ENCODE peak calls at places on chromosome 2, in four cellular contexts. G is RWPE1, Z is ascending aorta, N is MM.1S. R is an unnamed sample.

GRCh38 chr2:142280846-142281245 is 150.0 kb upstream of the LRP1B start:
- DNase-seq in Z (no peak), N (no peak), G (no peak), R (no peak)

GRCh38 chr2:159783559-159783958 is 14.4 kb downstream of the CD302 start:
- DNase-seq in N (no peak), G (no peak), Z (no peak), R (no peak)

GRCh38 chr2:61109291-61109690 is 43.6 kb downstream of the SANBR start:
- DNase-seq in Z (no peak), N (no peak), G (peak), R (no peak)

GRCh38 chr2:55887906-55888625 is 35.5 kb downstream of the EFEMP1 start:
- DNase-seq in G (peak), N (no peak), Z (peak), R (no peak)

GRCh38 chr2:36374586-36374985 is 19.0 kb downstream of the CRIM1 start:
- DNase-seq in G (no peak), N (no peak), Z (no peak), R (no peak)

GRCh38 chr2:43051316-43051715 is 175.1 kb downstream of the ZFP36L2 start:
- DNase-seq in G (peak), N (no peak), Z (no peak), R (no peak)

GRCh38 chr2:170177950-170178781 is at the start of gene MYO3B:
- DNase-seq in G (no peak), N (no peak), Z (no peak), R (no peak)

GRCh38 chr2:241776336-241777166 is at the start of gene GAL3ST2:
- DNase-seq in Z (no peak), G (no peak), N (no peak), R (peak)

GRCh38 chr2:160666019-160666676 is 172.5 kb upstream of the RBMS1 start:
- DNase-seq in N (peak), Z (no peak), G (peak), R (no peak)

GRCh38 chr2:58484201-58484600 is 243.1 kb upstream of the FANCL start:
- DNase-seq in N (no peak), G (peak), Z (no peak), R (no peak)

GRCh38 chr2:201158111-201158929 is 24.6 kb upstream of the CASP10 start:
- DNase-seq in Z (peak), G (peak), N (peak), R (peak)

DNA sequence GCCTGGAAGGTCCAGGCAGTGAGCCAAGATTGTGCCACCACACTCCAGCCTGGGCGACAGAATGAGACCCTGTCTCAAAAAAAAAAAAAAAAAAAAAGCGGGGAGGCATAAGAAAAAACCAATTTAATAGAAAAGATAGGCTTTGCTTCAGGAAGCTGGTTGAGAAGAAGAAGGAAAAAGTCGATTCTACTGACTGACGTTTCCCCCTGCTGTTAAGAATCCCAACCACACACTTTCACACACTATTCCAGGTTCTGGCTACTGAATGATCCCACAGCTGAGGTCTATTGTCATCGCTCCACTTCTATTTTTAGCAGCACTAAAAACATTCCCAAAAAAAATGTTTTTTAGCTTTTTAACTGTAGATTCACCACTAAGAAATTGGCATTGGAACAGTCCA is 6.7 kb upstream of the CHCHD5 start:
- DNase-seq in G (no peak), Z (no peak), N (no peak), R (no peak)
- TF ChIP-seq CTCF in G (no peak), Z (no peak), N (no peak), R (no peak)

GRCh38 chr2:197875736-197876135 is 71.3 kb downstream of the PLCL1 start:
- DNase-seq in N (no peak), Z (no peak), G (no peak), R (no peak)

GRCh38 chr2:197870137-197870536 is 65.7 kb downstream of the PLCL1 start:
- DNase-seq in N (no peak), Z (no peak), G (no peak), R (no peak)

GRCh38 chr2:197871780-197872456 is 67.5 kb downstream of the PLCL1 start:
- DNase-seq in Z (no peak), N (no peak), G (no peak), R (no peak)

GRCh38 chr2:197876524-197876923 is 72.1 kb downstream of the PLCL1 start:
- DNase-seq in G (no peak), N (no peak), Z (no peak), R (no peak)

GRCh38 chr2:197873293-197873701 is 68.9 kb downstream of the PLCL1 start:
- DNase-seq in G (no peak), N (no peak), Z (no peak), R (no peak)
- TF ChIP-seq CTCF in G (no peak), N (no peak), Z (no peak), R (no peak)

DNA sequence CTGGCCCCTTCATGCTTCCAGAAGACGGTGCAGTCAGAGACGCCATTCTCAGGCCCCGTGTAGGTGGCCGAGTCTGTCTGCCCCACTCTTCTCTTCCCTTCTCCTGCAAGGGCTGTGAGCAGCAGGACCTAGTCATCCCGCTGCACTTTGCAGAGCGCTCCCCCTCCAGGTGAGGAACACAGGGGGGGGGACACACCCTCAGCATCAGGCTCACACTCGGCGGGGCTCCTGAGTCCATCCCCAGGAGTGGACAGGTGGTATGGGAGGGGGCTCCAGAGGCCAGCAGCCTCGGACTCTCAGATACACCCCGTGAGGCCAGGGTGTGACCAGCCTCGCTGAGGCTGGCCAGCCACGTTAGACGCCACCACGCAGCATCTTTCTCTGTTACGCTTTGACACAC is 460.5 kb upstream of the MYT1L start:
- DNase-seq in Z (no peak), G (no peak), N (no peak), R (no peak)
- TF ChIP-seq CTCF in Z (no peak), G (no peak), N (no peak), R (no peak)

GRCh38 chr2:47313141-47313691 is 89.7 kb upstream of the MSH2 start:
- DNase-seq in G (peak), N (no peak), Z (no peak), R (no peak)

GRCh38 chr2:47315490-47315889 is 87.5 kb upstream of the MSH2 start:
- DNase-seq in N (no peak), G (no peak), Z (no peak), R (no peak)

GRCh38 chr2:47312504-47312875 is 90.5 kb upstream of the MSH2 start:
- DNase-seq in Z (no peak), N (no peak), G (no peak), R (no peak)

GRCh38 chr2:47311764-47312503 is 91.0 kb upstream of the MSH2 start:
- DNase-seq in Z (no peak), G (no peak), N (no peak), R (no peak)

GRCh38 chr2:47313728-47314127 is 89.2 kb upstream of the MSH2 start:
- DNase-seq in G (no peak), Z (no peak), N (no peak), R (no peak)
- TF ChIP-seq CTCF in G (no peak), Z (no peak), N (peak), R (no peak)

GRCh38 chr2:20651731-20652099 is 817 bp upstream of the HS1BP3 start:
- DNase-seq in N (no peak), G (no peak), Z (no peak), R (no peak)
- TF ChIP-seq CTCF in N (no peak), G (no peak), Z (no peak), R (no peak)